ENCODE peak calls at places on chromosomes 4 and X, in six cellular contexts. K is breast epithelium, D is tibial artery, V is GM23338, U is PC-3, I is A673. T is an unnamed sample.

GRCh38 chr4:7894098-7894676 is 45.5 kb downstream of the AFAP1 start:
- DNase-seq in I (no peak), U (no peak), D (no peak), V (no peak), K (no peak), T (no peak)

GRCh38 chr4:164337219-164337944 is 416.5 kb upstream of the SMIM31 start:
- DNase-seq in D (no peak), K (no peak), I (no peak), V (peak), U (peak), T (no peak)

GRCh38 chr4:41268024-41268423 is 11.3 kb downstream of the UCHL1 start:
- DNase-seq in V (no peak), U (no peak), I (no peak), K (no peak), D (no peak), T (no peak)

GRCh38 chr4:169167958-169168357 is 102.8 kb downstream of the SH3RF1 start:
- DNase-seq in I (no peak), V (no peak), K (no peak), D (no peak), U (no peak), T (no peak)

GRCh38 chr4:8410641-8411271 is 29.8 kb downstream of the ACOX3 start:
- DNase-seq in D (peak), V (peak), U (peak), K (no peak), I (peak), T (no peak)

GRCh38 chrX:44011505-44011904 is 38.3 kb upstream of the NDP start:
- DNase-seq in D (no peak), I (no peak), K (no peak), V (no peak), U (no peak), T (no peak)

GRCh38 chr4:174626310-174627022 is 104.2 kb upstream of the HPGD start:
- DNase-seq in D (no peak), V (no peak), I (no peak), K (no peak), U (no peak), T (no peak)

GRCh38 chr4:165864228-165864627 is 8.8 kb upstream of the TLL1 start:
- DNase-seq in V (no peak), D (no peak), U (no peak), I (no peak), K (no peak), T (no peak)

GRCh38 chr4:63786181-63786580 is 623.1 kb downstream of the TECRL start:
- DNase-seq in V (no peak), I (no peak), D (no peak), K (no peak), U (no peak), T (no peak)

GRCh38 chrX:140712413-140713173 is 3.0 kb downstream of the LINC00632 start:
- DNase-seq in U (peak), I (peak), D (peak), V (peak), K (peak), T (no peak)

GRCh38 chr4:144578681-144579080 is 67.3 kb upstream of the HHIP start:
- DNase-seq in U (peak), I (no peak), D (no peak), V (no peak), K (no peak), T (no peak)

GRCh38 chr4:86543560-86544312 is 50.4 kb upstream of the PTPN13 start:
- DNase-seq in U (no peak), K (no peak), I (peak), D (no peak), V (peak), T (no peak)

GRCh38 chr4:121192500-121192899 is 28.4 kb upstream of the TNIP3 start:
- DNase-seq in I (peak), U (peak), K (no peak), D (no peak), V (peak), T (peak)

GRCh38 chr4:129278868-129279267 is 182.9 kb downstream of the C4orf33 start:
- DNase-seq in V (no peak), I (no peak), K (no peak), U (no peak), D (no peak), T (no peak)

GRCh38 chr4:102076622-102077021 is 268.7 kb downstream of the SLC39A8 start:
- DNase-seq in K (no peak), D (no peak), U (peak), I (no peak), V (no peak), T (no peak)

GRCh38 chr4:147378780-147379179 is 102.1 kb upstream of the EDNRA start:
- DNase-seq in K (no peak), D (no peak), V (peak), U (peak), I (no peak), T (no peak)

GRCh38 chr4:36719425-36719824 is 438.0 kb downstream of the DTHD1 start:
- DNase-seq in D (no peak), K (no peak), V (peak), I (no peak), U (no peak), T (no peak)

GRCh38 chr4:10492486-10492885 is 35.3 kb upstream of the ZNF518B start:
- DNase-seq in U (no peak), V (no peak), D (no peak), K (no peak), I (no peak), T (no peak)

GRCh38 chr4:88674989-88675388 is 22.6 kb downstream of the NAP1L5 start:
- DNase-seq in V (no peak), D (no peak), U (no peak), I (no peak), K (no peak), T (no peak)

GRCh38 chr4:80197132-80197573 is at the start of gene PRDM8:
- DNase-seq in I (peak), D (no peak), K (no peak), U (no peak), V (peak), T (no peak)

GRCh38 chrX:40154229-40154852 is 56.6 kb upstream of the BCOR start:
- DNase-seq in I (peak), V (peak), U (peak), K (no peak), D (peak), T (no peak)

GRCh38 chr4:110487873-110488272 is 11.9 kb downstream of the ENPEP start:
- DNase-seq in U (peak), K (no peak), I (peak), V (peak), D (no peak), T (no peak)

GRCh38 chr4:175705407-175705806 is 106.7 kb downstream of the GPM6A start:
- DNase-seq in V (peak), I (peak), D (no peak), K (peak), U (no peak), T (no peak)

GRCh38 chrX:129980540-129981206 is 1.8 kb upstream of the BCORL1 start:
- DNase-seq in I (no peak), K (no peak), U (peak), D (peak), V (peak), T (no peak)

GRCh38 chr4:70902577-70903281 is 560 bp downstream of the MOB1B start:
- DNase-seq in I (peak), K (peak), D (no peak), V (peak), U (peak), T (no peak)

GRCh38 chr4:1604181-1604705 is 79.9 kb downstream of the FAM53A start:
- DNase-seq in D (no peak), V (no peak), K (no peak), U (peak), I (no peak), T (no peak)

GRCh38 chrX:96841325-96841724 is 42.4 kb upstream of the RPA4 start:
- DNase-seq in K (no peak), D (no peak), V (no peak), I (no peak), U (no peak), T (no peak)
- H3K27ac ChIP-seq in K (no peak), D (no peak), V (peak), I (no peak), U (no peak), T (no peak)

GRCh38 chrX:132631579-132632232 is 142.9 kb upstream of the MBNL3 start:
- DNase-seq in U (peak), I (peak), K (no peak), D (no peak), V (peak), T (no peak)
- TF ChIP-seq CTCF in U (peak), I (peak), K (peak), D (peak), V (peak), T (peak)

GRCh38 chr4:150582101-150582565 is at the start of gene MAB21L2:
- DNase-seq in V (peak), U (no peak), D (no peak), K (no peak), I (no peak), T (no peak)

GRCh38 chr4:150586162-150586561 is 4.2 kb downstream of the MAB21L2 start:
- DNase-seq in K (no peak), I (no peak), V (no peak), D (no peak), U (no peak), T (no peak)

GRCh38 chr4:150582881-150583286 is 933 bp downstream of the MAB21L2 start:
- DNase-seq in V (peak), D (no peak), U (no peak), I (no peak), K (no peak), T (no peak)

GRCh38 chr4:150583287-150584197 is 1.6 kb downstream of the MAB21L2 start:
- DNase-seq in K (no peak), I (no peak), U (no peak), V (peak), D (peak), T (no peak)

DNA sequence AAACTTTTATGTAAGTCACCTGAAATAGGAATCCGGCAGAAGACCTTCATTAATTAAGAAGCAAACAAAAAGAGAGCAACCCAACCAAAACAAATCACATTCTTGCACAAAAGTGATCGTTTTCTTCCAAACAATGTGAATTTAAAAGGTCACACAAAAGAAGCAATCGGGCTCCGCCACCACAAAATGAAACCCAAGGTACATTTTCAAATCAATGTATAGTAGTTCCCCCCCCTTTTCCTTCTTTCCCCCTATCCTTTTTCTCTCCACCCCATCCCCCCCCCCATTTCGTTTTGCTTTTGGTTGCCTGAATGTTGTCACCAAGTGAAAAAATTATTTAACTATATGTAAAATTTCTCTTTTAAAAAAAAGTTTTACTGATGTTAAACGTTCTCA is 2.2 kb downstream of the MAB21L2 start:
- DNase-seq in V (no peak), U (no peak), D (no peak), I (no peak), K (no peak), T (no peak)
- H3K4me3 ChIP-seq in V (peak), U (no peak), D (peak), I (no peak), K (no peak), T (peak)

GRCh38 chrX:154544885-154545284 is 1.8 kb downstream of the G6PD start:
- DNase-seq in D (no peak), U (no peak), K (no peak), I (no peak), V (no peak), T (no peak)
- H3K27ac ChIP-seq in D (peak), U (no peak), K (no peak), I (no peak), V (no peak), T (no peak)

DNA sequence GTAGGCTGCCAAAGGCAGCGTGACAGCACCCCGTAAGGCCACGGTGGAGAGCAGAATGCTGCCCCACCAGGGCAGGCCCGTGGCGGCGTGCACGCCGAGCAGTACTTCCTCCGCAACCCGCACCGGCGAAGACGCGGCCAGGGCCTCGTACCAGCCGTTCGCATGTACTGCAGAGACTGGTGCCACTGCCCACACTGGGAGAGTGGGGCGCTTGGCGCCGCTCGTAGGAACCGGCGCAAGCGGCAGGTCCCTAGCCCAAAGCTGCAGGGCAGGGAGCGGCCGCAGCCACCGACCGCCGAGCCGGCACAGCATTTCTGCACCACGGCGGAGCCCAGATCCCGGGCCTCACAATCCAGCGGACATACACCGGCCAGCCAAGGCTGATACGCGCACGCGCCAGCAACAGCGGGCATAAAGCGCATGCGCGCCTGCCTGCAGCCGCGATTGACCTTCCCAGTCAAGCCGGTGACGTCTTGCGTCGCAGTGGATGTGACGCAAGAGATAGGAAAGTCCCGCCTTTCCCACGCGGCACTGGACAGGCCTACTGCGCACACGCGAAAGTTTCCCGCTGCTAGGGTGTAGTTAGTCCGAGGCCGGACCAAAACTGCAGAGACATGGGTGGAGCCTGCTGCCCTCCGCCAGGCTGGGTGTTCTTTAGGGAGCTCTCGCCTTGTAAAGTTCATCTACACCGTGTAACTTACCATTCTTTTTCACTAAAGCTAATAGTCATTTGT is at the start of gene COX18:
- DNase-seq in V (peak), U (peak), K (peak), I (peak), D (peak), T (peak)
- TF ChIP-seq CTCF in V (no peak), U (no peak), K (no peak), I (no peak), D (no peak), T (no peak)

GRCh38 chr4:138090918-138091659 is 151.1 kb downstream of the SLC7A11 start:
- DNase-seq in V (no peak), D (no peak), I (no peak), K (no peak), U (no peak), T (no peak)

GRCh38 chr4:138090145-138090917 is 151.8 kb downstream of the SLC7A11 start:
- DNase-seq in V (peak), U (peak), I (peak), D (no peak), K (peak), T (peak)

GRCh38 chr4:138088449-138089208 is 153.5 kb downstream of the SLC7A11 start:
- DNase-seq in I (no peak), D (no peak), V (no peak), U (no peak), K (no peak), T (no peak)

GRCh38 chr4:138095378-138095777 is 146.8 kb downstream of the SLC7A11 start:
- DNase-seq in D (no peak), K (no peak), V (no peak), U (no peak), I (no peak), T (no peak)

GRCh38 chr4:138092060-138092459 is 150.1 kb downstream of the SLC7A11 start:
- DNase-seq in I (no peak), K (no peak), D (no peak), V (peak), U (peak), T (no peak)
- H3K4me3 ChIP-seq in I (no peak), K (no peak), D (no peak), V (no peak), U (no peak), T (no peak)

GRCh38 chr4:25862411-25863346 is at the start of gene SEL1L3:
- DNase-seq in I (peak), V (peak), K (no peak), U (peak), D (no peak), T (no peak)
- H3K27ac ChIP-seq in I (peak), V (peak), K (no peak), U (peak), D (no peak), T (no peak)

GRCh38 chr4:53349201-53349600 is 16.7 kb downstream of the SCFD2 start:
- DNase-seq in I (no peak), U (no peak), V (no peak), D (no peak), K (no peak), T (no peak)

DNA sequence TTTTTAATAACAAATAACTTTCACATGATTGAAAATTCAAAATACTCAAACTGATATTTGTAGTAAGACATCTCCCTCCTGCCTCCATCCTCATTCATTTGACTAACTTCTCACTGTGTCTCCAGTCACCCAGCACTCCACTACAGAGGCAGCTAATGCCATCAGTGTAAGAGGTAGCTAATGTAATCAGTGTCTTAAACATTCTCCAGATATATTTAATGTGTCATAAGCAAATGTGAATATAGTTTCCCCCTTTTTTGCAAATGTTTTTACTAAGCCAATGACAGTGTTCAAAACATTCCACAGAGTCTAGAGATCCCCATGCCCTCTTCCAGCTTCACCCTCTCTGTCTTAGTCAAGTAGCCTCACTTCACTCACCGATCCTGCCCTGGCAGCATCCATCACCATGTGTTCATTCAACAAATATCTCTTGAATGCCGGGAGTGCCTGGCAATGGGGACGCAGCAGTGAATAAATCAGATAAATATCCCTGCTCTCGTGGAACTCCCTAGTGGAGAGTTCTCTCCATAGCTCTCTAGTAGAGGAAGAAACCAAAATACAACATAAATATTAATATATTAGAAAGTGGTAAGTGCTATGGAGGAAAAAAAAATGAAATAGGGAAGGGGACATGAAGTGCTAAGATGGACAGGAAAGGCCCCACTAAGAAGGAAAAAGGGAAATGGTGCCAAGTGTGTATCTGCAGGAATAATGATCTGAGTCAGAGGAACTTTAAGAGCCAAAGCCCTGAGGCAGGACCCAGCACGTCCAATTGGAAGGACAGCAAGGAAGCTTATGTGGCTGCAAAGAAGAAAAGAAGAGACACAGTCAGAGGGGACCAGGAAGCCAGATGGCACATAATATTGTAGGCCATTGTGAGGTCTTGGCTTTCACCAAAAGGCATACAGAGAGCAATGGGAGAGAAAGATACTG is 18.7 kb downstream of the SCFD2 start:
- DNase-seq in D (no peak), K (no peak), I (peak), U (peak), V (no peak), T (no peak)
- TF ChIP-seq CTCF in D (no peak), K (no peak), I (no peak), U (no peak), V (no peak), T (peak)

DNA sequence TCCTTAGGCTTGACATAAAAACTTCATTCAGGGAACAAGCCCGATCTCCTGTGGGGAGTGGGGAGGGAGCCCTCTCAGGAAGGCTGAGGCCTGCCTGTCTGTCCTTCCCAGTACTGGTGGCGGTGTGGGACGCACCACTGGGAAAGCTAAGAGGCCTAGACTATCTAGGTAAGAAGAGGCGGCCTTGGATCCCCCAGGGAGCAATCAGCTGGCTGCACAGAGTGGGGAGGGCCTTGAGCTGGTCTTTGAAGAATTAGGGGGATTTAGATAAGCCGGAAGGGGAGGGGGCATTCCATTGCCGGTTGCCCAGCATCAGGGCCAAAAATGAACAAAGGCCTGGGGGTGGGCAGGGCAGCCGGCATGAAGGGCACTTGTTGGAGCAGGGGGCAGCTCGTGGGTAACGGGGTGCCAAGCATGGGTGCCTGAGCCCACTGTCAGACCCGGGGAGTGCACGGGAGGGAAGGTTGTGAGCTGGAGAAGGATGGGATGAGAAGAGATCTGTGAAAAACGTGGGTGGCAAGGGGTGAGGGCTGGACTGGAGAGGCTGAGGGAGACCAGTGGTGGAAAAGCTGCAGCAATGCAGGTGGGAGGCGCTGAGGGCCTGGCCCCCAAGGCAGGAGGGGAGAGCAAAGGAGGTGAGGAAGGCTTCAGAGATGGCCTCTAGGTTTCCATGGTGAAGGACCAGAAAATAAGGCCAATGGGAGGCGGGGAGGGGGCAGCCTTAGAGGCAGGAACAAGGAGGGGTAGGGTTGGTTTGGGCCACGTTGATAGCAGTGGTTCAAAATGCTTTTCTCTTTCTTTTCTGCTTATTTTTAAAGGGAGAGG is 8.5 kb downstream of the KLF3 start:
- DNase-seq in D (no peak), I (peak), U (no peak), K (no peak), V (no peak), T (no peak)
- H3K4me3 ChIP-seq in D (no peak), I (peak), U (peak), K (no peak), V (no peak), T (no peak)

T was measured in AG04450.